ENCODE peak calls at places on chromosomes 11 and 22, in eight cellular contexts. T is A673; Q is tibial nerve; R is neuronal stem cell; K is MM.1S; G is pancreas; P is CD8-positive, alpha-beta T cell; N is IMR-90. S is an unnamed sample.

GRCh38 chr11:44600739-44601416 is 35.4 kb downstream of the CD82 start:
- DNase-seq in P (no peak), Q (no peak), G (no peak), T (peak; percentile 88), K (no peak), R (no peak), N (peak; percentile 20), S (no peak)

GRCh38 chr22:45551310-45552016 is 48.8 kb downstream of the FBLN1 start:
- DNase-seq in K (no peak), N (no peak), G (no peak), R (no peak), P (no peak), Q (no peak), T (no peak), S (no peak)

GRCh38 chr11:62402226-62402625 is 16.6 kb upstream of the SCGB1A1 start:
- DNase-seq in N (no peak), K (no peak), T (no peak), Q (peak; percentile 71), R (no peak), G (no peak), P (peak; percentile 59), S (no peak)

GRCh38 chr11:72924568-72925190 is 110.5 kb downstream of the ATG16L2 start:
- DNase-seq in Q (no peak), R (no peak), T (peak; percentile 43), K (peak; percentile 18), G (no peak), N (peak; percentile 57), P (no peak), S (no peak)

GRCh38 chr22:32164084-32164894 is 5.2 kb upstream of the C22orf42 start:
- DNase-seq in T (no peak), N (no peak), P (no peak), R (no peak), Q (no peak), G (no peak), K (no peak), S (no peak)

GRCh38 chr11:128621491-128622136 is 34.3 kb upstream of the ETS1 start:
- DNase-seq in R (no peak), G (no peak), N (peak; percentile 98), Q (no peak), P (no peak), T (no peak), K (no peak), S (no peak)

GRCh38 chr11:130448416-130449068 is at the start of gene ADAMTS15:
- DNase-seq in R (peak; percentile 83), Q (peak; percentile 66), T (peak; percentile 97), K (peak; percentile 91), P (no peak), N (peak; percentile 84), G (peak; percentile 56), S (peak; percentile 94)

GRCh38 chr11:76453248-76453647 is 8.4 kb downstream of the EMSY start:
- DNase-seq in T (no peak), G (no peak), P (no peak), R (no peak), Q (no peak), K (no peak), N (peak; percentile 6), S (no peak)

GRCh38 chr11:95378106-95378505 is 147.1 kb upstream of the SESN3 start:
- DNase-seq in N (no peak), Q (no peak), K (no peak), G (no peak), P (no peak), T (no peak), R (no peak), S (no peak)

GRCh38 chr11:61110255-61111059 is 8.2 kb downstream of the CD5 start:
- DNase-seq in G (no peak), Q (no peak), R (no peak), K (no peak), P (no peak), T (no peak), N (no peak), S (no peak)

GRCh38 chr11:45925550-45925949 is 3.1 kb downstream of the LARGE2 start:
- DNase-seq in P (no peak), N (no peak), R (no peak), K (no peak), Q (no peak), G (no peak), T (no peak), S (no peak)

GRCh38 chr22:40641269-40641668 is 4.8 kb upstream of the MRTFA start:
- DNase-seq in P (no peak), N (no peak), K (no peak), Q (no peak), T (no peak), R (no peak), G (no peak), S (no peak)

GRCh38 chr11:114061053-114062049 is 1.8 kb downstream of the ZBTB16 start:
- DNase-seq in G (peak; percentile 60), P (no peak), Q (no peak), N (no peak), R (peak; percentile 18), K (no peak), T (peak; percentile 70), S (no peak)

GRCh38 chr11:61760946-61761345 is 8.5 kb downstream of the MYRF start:
- DNase-seq in N (no peak), P (no peak), Q (no peak), K (no peak), T (no peak), R (no peak), G (no peak), S (no peak)

GRCh38 chr11:12807621-12808020 is 133.4 kb downstream of the TEAD1 start:
- DNase-seq in K (peak; percentile 57), R (no peak), N (no peak), Q (no peak), P (no peak), G (no peak), T (no peak), S (no peak)

GRCh38 chr11:6443269-6444003 is 2.6 kb upstream of the HPX start:
- DNase-seq in G (peak; percentile 56), R (peak; percentile 31), N (peak; percentile 50), Q (no peak), T (peak; percentile 79), P (peak; percentile 41), K (peak; percentile 44), S (peak; percentile 43)

GRCh38 chr11:58796333-58797049 is 48.0 kb downstream of the GLYATL2 start:
- DNase-seq in T (peak; percentile 16), P (no peak), G (no peak), N (no peak), Q (no peak), R (no peak), K (no peak), S (no peak)

GRCh38 chr11:133230446-133230845 is 301.9 kb downstream of the OPCML start:
- DNase-seq in N (no peak), T (no peak), P (no peak), K (no peak), G (no peak), R (no peak), Q (no peak), S (no peak)

GRCh38 chr22:28054622-28054871 is 135.5 kb upstream of the PITPNB start:
- DNase-seq in T (no peak), G (no peak), K (no peak), Q (no peak), N (no peak), P (no peak), R (no peak), S (no peak)

GRCh38 chr11:39247570-39248137 is 2211.8 kb downstream of the LRRC4C start:
- DNase-seq in R (no peak), N (no peak), G (no peak), T (no peak), Q (no peak), K (no peak), P (no peak), S (no peak)

GRCh38 chr11:1271002-1271401 is 38.4 kb downstream of the TOLLIP start:
- DNase-seq in K (no peak), N (peak; percentile 12), G (no peak), Q (no peak), R (no peak), T (peak; percentile 73), P (no peak), S (no peak)

GRCh38 chr11:69961738-69962137 is 116.4 kb upstream of the ANO1 start:
- DNase-seq in N (no peak), G (no peak), R (no peak), K (no peak), T (no peak), Q (no peak), P (no peak), S (no peak)
- H3K9me3 ChIP-seq in N (no peaks in the 10 kb centered on the region), G (no peaks in the 10 kb centered on the region), R (peaks cover 7% of the 10 kb centered on the region), K (no peaks in the 10 kb centered on the region), T (no peaks in the 10 kb centered on the region), Q (peaks cover 40% of the 10 kb centered on the region), P (no peaks in the 10 kb centered on the region), S (peaks cover 2% of the 10 kb centered on the region)

GRCh38 chr22:49162841-49163240 is 664.8 kb downstream of the BRD1 start:
- DNase-seq in P (no peak), N (no peak), G (no peak), T (no peak), R (no peak), K (no peak), Q (no peak), S (no peak)

GRCh38 chr22:49159711-49160110 is 668.0 kb downstream of the BRD1 start:
- DNase-seq in Q (no peak), T (no peak), R (no peak), G (no peak), P (no peak), K (no peak), N (no peak), S (no peak)

GRCh38 chr22:49158741-49159564 is 668.7 kb downstream of the BRD1 start:
- DNase-seq in R (no peak), K (no peak), G (no peak), Q (no peak), T (no peak), P (no peak), N (no peak), S (no peak)

GRCh38 chr22:49161002-49161850 is 666.4 kb downstream of the BRD1 start:
- DNase-seq in Q (no peak), P (no peak), N (no peak), R (no peak), K (no peak), T (no peak), G (no peak), S (no peak)

GRCh38 chr22:49160261-49161001 is 667.2 kb downstream of the BRD1 start:
- DNase-seq in G (no peak), N (no peak), Q (no peak), T (no peak), P (no peak), K (no peak), R (no peak), S (no peak)
- H3K9me3 ChIP-seq in G (no peaks in the 10 kb centered on the region), N (peaks cover 64% of the 10 kb centered on the region), Q (no peaks in the 10 kb centered on the region), T (no peaks in the 10 kb centered on the region), P (no peaks in the 10 kb centered on the region), K (no peaks in the 10 kb centered on the region), R (peaks cover 2% of the 10 kb centered on the region), S (no peaks in the 10 kb centered on the region)

GRCh38 chr22:47408409-47408808 is 646.0 kb downstream of the TBC1D22A start:
- DNase-seq in K (no peak), G (no peak), T (no peak), P (no peak), R (no peak), N (no peak), Q (no peak), S (no peak)
- H3K9me3 ChIP-seq in K (no peaks in the 10 kb centered on the region), G (no peaks in the 10 kb centered on the region), T (no peaks in the 10 kb centered on the region), P (no peaks in the 10 kb centered on the region), R (peaks cover 52% of the 10 kb centered on the region), N (peaks cover 7% of the 10 kb centered on the region), Q (no peaks in the 10 kb centered on the region), S (no peaks in the 10 kb centered on the region)

DNA sequence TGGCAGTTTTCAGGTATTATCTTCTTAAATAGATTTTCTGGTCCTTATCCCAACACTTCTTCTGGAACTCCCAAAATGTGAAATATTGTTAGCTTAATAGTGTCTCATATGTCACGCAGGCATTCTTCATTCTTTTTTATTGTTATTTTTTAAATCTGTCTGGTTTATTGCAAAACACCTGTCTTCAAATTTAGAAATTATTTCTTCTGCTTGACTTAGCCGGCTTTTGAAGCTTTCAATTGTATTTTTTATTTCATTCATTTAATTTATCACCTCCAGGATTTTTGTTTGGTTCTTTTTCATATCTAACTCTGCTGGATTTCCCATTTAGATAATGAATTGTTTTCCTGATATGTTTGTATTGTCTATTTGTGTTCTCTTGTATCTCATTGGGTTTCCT is 49.9 kb downstream of the KCNQ1OT1 start:
- DNase-seq in Q (no peak), R (no peak), G (no peak), N (no peak), K (no peak), P (no peak), T (no peak), S (no peak)
- H3K9me3 ChIP-seq in Q (peaks cover 100% of the 10 kb centered on the region), R (peaks cover 36% of the 10 kb centered on the region), G (no peaks in the 10 kb centered on the region), N (peaks cover 71% of the 10 kb centered on the region), K (no peaks in the 10 kb centered on the region), P (peaks cover 13% of the 10 kb centered on the region), T (peaks cover 99% of the 10 kb centered on the region), S (no peaks in the 10 kb centered on the region)